ENCODE peak calls at places on chromosomes 6 and 20, in four cellular contexts. One of them, this sample, is unnamed.

GRCh38 chr20:3777726-3778629 is 3.3 kb downstream of the SPEF1 start:
- DNase-seq in fibroblast of pulmonary artery: peak
- DNase-seq in activated T-helper 1 cell treated with anti-CD3 and anti-CD28 coated beads, Interleukin-12 subunit alpha, Interleukin-12 subunit beta, Interleukin-2, Interleukin-4 antibody, amounts not matched to agents 30 ng/mL and 10 ng/mL and 1 ng/mL, durations not matched to agents 14 hours and 24 hours and 36 hours: no peak
- DNase-seq in hepatic stellate cell: peak
- DNase-seq in this sample: no peak

GRCh38 chr20:54431545-54431944 is 43.8 kb upstream of the DOK5 start:
- DNase-seq in fibroblast of pulmonary artery: no peak
- DNase-seq in activated T-helper 1 cell treated with anti-CD3 and anti-CD28 coated beads, Interleukin-12 subunit alpha, Interleukin-12 subunit beta, Interleukin-2, Interleukin-4 antibody, amounts not matched to agents 30 ng/mL and 10 ng/mL and 1 ng/mL, durations not matched to agents 14 hours and 24 hours and 36 hours: no peak
- DNase-seq in hepatic stellate cell: no peak
- DNase-seq in this sample: no peak

GRCh38 chr6:43990627-43991619 is 136.3 kb downstream of the MRPL14 start:
- DNase-seq in hepatic stellate cell: peak
- DNase-seq in fibroblast of pulmonary artery: peak
- DNase-seq in activated T-helper 1 cell treated with anti-CD3 and anti-CD28 coated beads, Interleukin-12 subunit alpha, Interleukin-12 subunit beta, Interleukin-2, Interleukin-4 antibody, amounts not matched to agents 30 ng/mL and 10 ng/mL and 1 ng/mL, durations not matched to agents 14 hours and 24 hours and 36 hours: no peak
- DNase-seq in this sample: no peak

GRCh38 chr20:36493801-36494114 is 47.6 kb upstream of the MYL9 start:
- DNase-seq in hepatic stellate cell: peak
- DNase-seq in activated T-helper 1 cell treated with anti-CD3 and anti-CD28 coated beads, Interleukin-12 subunit alpha, Interleukin-12 subunit beta, Interleukin-2, Interleukin-4 antibody, amounts not matched to agents 30 ng/mL and 10 ng/mL and 1 ng/mL, durations not matched to agents 14 hours and 24 hours and 36 hours: no peak
- DNase-seq in fibroblast of pulmonary artery: peak
- DNase-seq in this sample: no peak

GRCh38 chr6:21523652-21524051 is 69.9 kb upstream of the SOX4 start:
- DNase-seq in fibroblast of pulmonary artery: no peak
- DNase-seq in hepatic stellate cell: no peak
- DNase-seq in activated T-helper 1 cell treated with anti-CD3 and anti-CD28 coated beads, Interleukin-12 subunit alpha, Interleukin-12 subunit beta, Interleukin-2, Interleukin-4 antibody, amounts not matched to agents 30 ng/mL and 10 ng/mL and 1 ng/mL, durations not matched to agents 14 hours and 24 hours and 36 hours: no peak
- DNase-seq in this sample: no peak

GRCh38 chr6:47454713-47455396 is 22.7 kb upstream of the CD2AP start:
- DNase-seq in hepatic stellate cell: no peak
- DNase-seq in fibroblast of pulmonary artery: no peak
- DNase-seq in activated T-helper 1 cell treated with anti-CD3 and anti-CD28 coated beads, Interleukin-12 subunit alpha, Interleukin-12 subunit beta, Interleukin-2, Interleukin-4 antibody, amounts not matched to agents 30 ng/mL and 10 ng/mL and 1 ng/mL, durations not matched to agents 14 hours and 24 hours and 36 hours: no peak
- DNase-seq in this sample: no peak

GRCh38 chr6:111614833-111615582 is 9.3 kb upstream of the TRAF3IP2 start:
- DNase-seq in fibroblast of pulmonary artery: no peak
- DNase-seq in activated T-helper 1 cell treated with anti-CD3 and anti-CD28 coated beads, Interleukin-12 subunit alpha, Interleukin-12 subunit beta, Interleukin-2, Interleukin-4 antibody, amounts not matched to agents 30 ng/mL and 10 ng/mL and 1 ng/mL, durations not matched to agents 14 hours and 24 hours and 36 hours: no peak
- DNase-seq in hepatic stellate cell: no peak
- DNase-seq in this sample: no peak

GRCh38 chr20:11686900-11687543 is 230.7 kb upstream of the BTBD3 start:
- DNase-seq in fibroblast of pulmonary artery: peak
- DNase-seq in activated T-helper 1 cell treated with anti-CD3 and anti-CD28 coated beads, Interleukin-12 subunit alpha, Interleukin-12 subunit beta, Interleukin-2, Interleukin-4 antibody, amounts not matched to agents 30 ng/mL and 10 ng/mL and 1 ng/mL, durations not matched to agents 14 hours and 24 hours and 36 hours: no peak
- DNase-seq in hepatic stellate cell: peak
- DNase-seq in this sample: no peak

GRCh38 chr20:45919536-45919933 is 7.6 kb upstream of the PLTP start:
- DNase-seq in fibroblast of pulmonary artery: peak
- DNase-seq in activated T-helper 1 cell treated with anti-CD3 and anti-CD28 coated beads, Interleukin-12 subunit alpha, Interleukin-12 subunit beta, Interleukin-2, Interleukin-4 antibody, amounts not matched to agents 30 ng/mL and 10 ng/mL and 1 ng/mL, durations not matched to agents 14 hours and 24 hours and 36 hours: no peak
- DNase-seq in hepatic stellate cell: no peak
- DNase-seq in this sample: no peak

GRCh38 chr20:44491635-44492395 is 16.1 kb downstream of the TTPAL start:
- DNase-seq in fibroblast of pulmonary artery: peak
- DNase-seq in activated T-helper 1 cell treated with anti-CD3 and anti-CD28 coated beads, Interleukin-12 subunit alpha, Interleukin-12 subunit beta, Interleukin-2, Interleukin-4 antibody, amounts not matched to agents 30 ng/mL and 10 ng/mL and 1 ng/mL, durations not matched to agents 14 hours and 24 hours and 36 hours: no peak
- DNase-seq in hepatic stellate cell: peak
- DNase-seq in this sample: no peak

GRCh38 chr6:88856566-88856965 is 106.9 kb downstream of the RNGTT start:
- DNase-seq in hepatic stellate cell: no peak
- DNase-seq in activated T-helper 1 cell treated with anti-CD3 and anti-CD28 coated beads, Interleukin-12 subunit alpha, Interleukin-12 subunit beta, Interleukin-2, Interleukin-4 antibody, amounts not matched to agents 30 ng/mL and 10 ng/mL and 1 ng/mL, durations not matched to agents 14 hours and 24 hours and 36 hours: no peak
- DNase-seq in fibroblast of pulmonary artery: peak
- DNase-seq in this sample: no peak

GRCh38 chr6:90160013-90160412 is 136.6 kb downstream of the BACH2 start:
- DNase-seq in activated T-helper 1 cell treated with anti-CD3 and anti-CD28 coated beads, Interleukin-12 subunit alpha, Interleukin-12 subunit beta, Interleukin-2, Interleukin-4 antibody, amounts not matched to agents 30 ng/mL and 10 ng/mL and 1 ng/mL, durations not matched to agents 14 hours and 24 hours and 36 hours: no peak
- DNase-seq in fibroblast of pulmonary artery: no peak
- DNase-seq in hepatic stellate cell: no peak
- DNase-seq in this sample: no peak

GRCh38 chr6:47681201-47681990 is 17.0 kb upstream of the ADGRF4 start:
- DNase-seq in fibroblast of pulmonary artery: no peak
- DNase-seq in activated T-helper 1 cell treated with anti-CD3 and anti-CD28 coated beads, Interleukin-12 subunit alpha, Interleukin-12 subunit beta, Interleukin-2, Interleukin-4 antibody, amounts not matched to agents 30 ng/mL and 10 ng/mL and 1 ng/mL, durations not matched to agents 14 hours and 24 hours and 36 hours: no peak
- DNase-seq in hepatic stellate cell: no peak
- DNase-seq in this sample: no peak

GRCh38 chr6:5125152-5126006 is 40.2 kb downstream of the PPP1R3G start:
- DNase-seq in hepatic stellate cell: peak
- DNase-seq in fibroblast of pulmonary artery: peak
- DNase-seq in activated T-helper 1 cell treated with anti-CD3 and anti-CD28 coated beads, Interleukin-12 subunit alpha, Interleukin-12 subunit beta, Interleukin-2, Interleukin-4 antibody, amounts not matched to agents 30 ng/mL and 10 ng/mL and 1 ng/mL, durations not matched to agents 14 hours and 24 hours and 36 hours: no peak
- DNase-seq in this sample: no peak

GRCh38 chr20:22584922-22585785 is 782 bp upstream of the FOXA2 start:
- DNase-seq in activated T-helper 1 cell treated with anti-CD3 and anti-CD28 coated beads, Interleukin-12 subunit alpha, Interleukin-12 subunit beta, Interleukin-2, Interleukin-4 antibody, amounts not matched to agents 30 ng/mL and 10 ng/mL and 1 ng/mL, durations not matched to agents 14 hours and 24 hours and 36 hours: no peak
- DNase-seq in hepatic stellate cell: no peak
- DNase-seq in fibroblast of pulmonary artery: no peak
- DNase-seq in this sample: no peak

GRCh38 chr20:19543114-19543513 is 214.9 kb upstream of the RIN2 start:
- DNase-seq in activated T-helper 1 cell treated with anti-CD3 and anti-CD28 coated beads, Interleukin-12 subunit alpha, Interleukin-12 subunit beta, Interleukin-2, Interleukin-4 antibody, amounts not matched to agents 30 ng/mL and 10 ng/mL and 1 ng/mL, durations not matched to agents 14 hours and 24 hours and 36 hours: no peak
- DNase-seq in hepatic stellate cell: no peak
- DNase-seq in fibroblast of pulmonary artery: no peak
- DNase-seq in this sample: no peak

GRCh38 chr20:53364617-53365016 is 229.0 kb downstream of the ZNF217 start:
- DNase-seq in fibroblast of pulmonary artery: no peak
- DNase-seq in activated T-helper 1 cell treated with anti-CD3 and anti-CD28 coated beads, Interleukin-12 subunit alpha, Interleukin-12 subunit beta, Interleukin-2, Interleukin-4 antibody, amounts not matched to agents 30 ng/mL and 10 ng/mL and 1 ng/mL, durations not matched to agents 14 hours and 24 hours and 36 hours: no peak
- DNase-seq in hepatic stellate cell: no peak
- DNase-seq in this sample: no peak

GRCh38 chr6:152534541-152534940 is 102.6 kb downstream of the SYNE1 start:
- DNase-seq in hepatic stellate cell: no peak
- DNase-seq in fibroblast of pulmonary artery: no peak
- DNase-seq in activated T-helper 1 cell treated with anti-CD3 and anti-CD28 coated beads, Interleukin-12 subunit alpha, Interleukin-12 subunit beta, Interleukin-2, Interleukin-4 antibody, amounts not matched to agents 30 ng/mL and 10 ng/mL and 1 ng/mL, durations not matched to agents 14 hours and 24 hours and 36 hours: no peak
- DNase-seq in this sample: no peak

GRCh38 chr6:109321752-109322151 is 60.5 kb downstream of the CD164 start:
- DNase-seq in hepatic stellate cell: no peak
- DNase-seq in fibroblast of pulmonary artery: no peak
- DNase-seq in activated T-helper 1 cell treated with anti-CD3 and anti-CD28 coated beads, Interleukin-12 subunit alpha, Interleukin-12 subunit beta, Interleukin-2, Interleukin-4 antibody, amounts not matched to agents 30 ng/mL and 10 ng/mL and 1 ng/mL, durations not matched to agents 14 hours and 24 hours and 36 hours: no peak
- DNase-seq in this sample: no peak

GRCh38 chr6:85066270-85066669 is 301.9 kb upstream of the TBX18 start:
- DNase-seq in hepatic stellate cell: no peak
- DNase-seq in fibroblast of pulmonary artery: no peak
- DNase-seq in activated T-helper 1 cell treated with anti-CD3 and anti-CD28 coated beads, Interleukin-12 subunit alpha, Interleukin-12 subunit beta, Interleukin-2, Interleukin-4 antibody, amounts not matched to agents 30 ng/mL and 10 ng/mL and 1 ng/mL, durations not matched to agents 14 hours and 24 hours and 36 hours: no peak
- DNase-seq in this sample: no peak

GRCh38 chr6:82551831-82552230 is 188.2 kb downstream of the TPBG start:
- DNase-seq in hepatic stellate cell: no peak
- DNase-seq in fibroblast of pulmonary artery: no peak
- DNase-seq in activated T-helper 1 cell treated with anti-CD3 and anti-CD28 coated beads, Interleukin-12 subunit alpha, Interleukin-12 subunit beta, Interleukin-2, Interleukin-4 antibody, amounts not matched to agents 30 ng/mL and 10 ng/mL and 1 ng/mL, durations not matched to agents 14 hours and 24 hours and 36 hours: no peak
- DNase-seq in this sample: no peak

GRCh38 chr6:75458895-75459294 is 34.7 kb downstream of the FILIP1 start:
- DNase-seq in fibroblast of pulmonary artery: peak
- DNase-seq in hepatic stellate cell: no peak
- DNase-seq in activated T-helper 1 cell treated with anti-CD3 and anti-CD28 coated beads, Interleukin-12 subunit alpha, Interleukin-12 subunit beta, Interleukin-2, Interleukin-4 antibody, amounts not matched to agents 30 ng/mL and 10 ng/mL and 1 ng/mL, durations not matched to agents 14 hours and 24 hours and 36 hours: no peak
- DNase-seq in this sample: no peak

GRCh38 chr6:56954389-56955170 is at the start of gene BEND6:
- DNase-seq in fibroblast of pulmonary artery: peak
- DNase-seq in activated T-helper 1 cell treated with anti-CD3 and anti-CD28 coated beads, Interleukin-12 subunit alpha, Interleukin-12 subunit beta, Interleukin-2, Interleukin-4 antibody, amounts not matched to agents 30 ng/mL and 10 ng/mL and 1 ng/mL, durations not matched to agents 14 hours and 24 hours and 36 hours: peak
- DNase-seq in hepatic stellate cell: peak
- DNase-seq in this sample: peak

GRCh38 chr6:157469378-157469777 is 88.4 kb downstream of the ZDHHC14 start:
- DNase-seq in fibroblast of pulmonary artery: peak
- DNase-seq in activated T-helper 1 cell treated with anti-CD3 and anti-CD28 coated beads, Interleukin-12 subunit alpha, Interleukin-12 subunit beta, Interleukin-2, Interleukin-4 antibody, amounts not matched to agents 30 ng/mL and 10 ng/mL and 1 ng/mL, durations not matched to agents 14 hours and 24 hours and 36 hours: no peak
- DNase-seq in hepatic stellate cell: no peak
- DNase-seq in this sample: no peak

GRCh38 chr6:43396408-43397149 is 27.1 kb upstream of the ZNF318 start:
- DNase-seq in fibroblast of pulmonary artery: no peak
- DNase-seq in activated T-helper 1 cell treated with anti-CD3 and anti-CD28 coated beads, Interleukin-12 subunit alpha, Interleukin-12 subunit beta, Interleukin-2, Interleukin-4 antibody, amounts not matched to agents 30 ng/mL and 10 ng/mL and 1 ng/mL, durations not matched to agents 14 hours and 24 hours and 36 hours: no peak
- DNase-seq in hepatic stellate cell: no peak
- DNase-seq in this sample: no peak

GRCh38 chr20:60937581-60937980 is 314.5 kb upstream of the CDH4 start:
- DNase-seq in fibroblast of pulmonary artery: no peak
- DNase-seq in activated T-helper 1 cell treated with anti-CD3 and anti-CD28 coated beads, Interleukin-12 subunit alpha, Interleukin-12 subunit beta, Interleukin-2, Interleukin-4 antibody, amounts not matched to agents 30 ng/mL and 10 ng/mL and 1 ng/mL, durations not matched to agents 14 hours and 24 hours and 36 hours: no peak
- DNase-seq in hepatic stellate cell: no peak
- DNase-seq in this sample: no peak

GRCh38 chr6:165770430-165771082 is 107.5 kb upstream of the PDE10A start:
- DNase-seq in activated T-helper 1 cell treated with anti-CD3 and anti-CD28 coated beads, Interleukin-12 subunit alpha, Interleukin-12 subunit beta, Interleukin-2, Interleukin-4 antibody, amounts not matched to agents 30 ng/mL and 10 ng/mL and 1 ng/mL, durations not matched to agents 14 hours and 24 hours and 36 hours: no peak
- DNase-seq in hepatic stellate cell: no peak
- DNase-seq in fibroblast of pulmonary artery: peak
- DNase-seq in this sample: no peak

GRCh38 chr20:40963505-40963845 is 65.1 kb upstream of the TOP1 start:
- DNase-seq in activated T-helper 1 cell treated with anti-CD3 and anti-CD28 coated beads, Interleukin-12 subunit alpha, Interleukin-12 subunit beta, Interleukin-2, Interleukin-4 antibody, amounts not matched to agents 30 ng/mL and 10 ng/mL and 1 ng/mL, durations not matched to agents 14 hours and 24 hours and 36 hours: no peak
- DNase-seq in fibroblast of pulmonary artery: no peak
- DNase-seq in hepatic stellate cell: no peak
- DNase-seq in this sample: no peak

GRCh38 chr20:15760217-15760567 is 813.1 kb downstream of the KIF16B start:
- DNase-seq in fibroblast of pulmonary artery: no peak
- DNase-seq in activated T-helper 1 cell treated with anti-CD3 and anti-CD28 coated beads, Interleukin-12 subunit alpha, Interleukin-12 subunit beta, Interleukin-2, Interleukin-4 antibody, amounts not matched to agents 30 ng/mL and 10 ng/mL and 1 ng/mL, durations not matched to agents 14 hours and 24 hours and 36 hours: no peak
- DNase-seq in hepatic stellate cell: peak
- DNase-seq in this sample: no peak

GRCh38 chr6:11493979-11494378 is 43.6 kb upstream of the TMEM170B start:
- DNase-seq in fibroblast of pulmonary artery: no peak
- DNase-seq in hepatic stellate cell: no peak
- DNase-seq in activated T-helper 1 cell treated with anti-CD3 and anti-CD28 coated beads, Interleukin-12 subunit alpha, Interleukin-12 subunit beta, Interleukin-2, Interleukin-4 antibody, amounts not matched to agents 30 ng/mL and 10 ng/mL and 1 ng/mL, durations not matched to agents 14 hours and 24 hours and 36 hours: no peak
- DNase-seq in this sample: no peak

This sample was measured in GDM1.